ENCODE peak calls at places on chromosomes 16 and 17, in six cellular contexts. One of them, this sample, is unnamed.

GRCh38 chr16:11497851-11498289 is 88.8 kb downstream of the LITAF start:
- DNase-seq in ureter: peak
- DNase-seq in WTC11: no peak
- DNase-seq in fibroblast of the aortic adventitia: peak
- DNase-seq in tibial artery: peak
- DNase-seq in AML-193: no peak
- DNase-seq in this sample: no peak

GRCh38 chr17:79192503-79193500 is 118.2 kb downstream of the ENGASE start:
- DNase-seq in WTC11: peak
- DNase-seq in ureter: no peak
- DNase-seq in tibial artery: no peak
- DNase-seq in fibroblast of the aortic adventitia: peak
- DNase-seq in AML-193: no peak
- DNase-seq in this sample: peak

GRCh38 chr16:3919413-3919812 is 38.9 kb upstream of the CREBBP start:
- DNase-seq in fibroblast of the aortic adventitia: no peak
- DNase-seq in AML-193: no peak
- DNase-seq in tibial artery: no peak
- DNase-seq in ureter: no peak
- DNase-seq in WTC11: no peak
- DNase-seq in this sample: no peak

GRCh38 chr17:51059781-51060180 is 60.9 kb downstream of the SPAG9 start:
- DNase-seq in WTC11: no peak
- DNase-seq in fibroblast of the aortic adventitia: peak
- DNase-seq in tibial artery: no peak
- DNase-seq in ureter: no peak
- DNase-seq in AML-193: no peak
- DNase-seq in this sample: no peak

GRCh38 chr17:73600103-73600871 is 44.0 kb downstream of the SDK2 start:
- DNase-seq in WTC11: no peak
- DNase-seq in ureter: no peak
- DNase-seq in fibroblast of the aortic adventitia: peak
- DNase-seq in AML-193: no peak
- DNase-seq in tibial artery: no peak
- DNase-seq in this sample: no peak

GRCh38 chr16:12587170-12587569 is 216.5 kb downstream of the CPPED1 start:
- DNase-seq in fibroblast of the aortic adventitia: no peak
- DNase-seq in AML-193: no peak
- DNase-seq in tibial artery: no peak
- DNase-seq in WTC11: no peak
- DNase-seq in ureter: no peak
- DNase-seq in this sample: no peak

GRCh38 chr16:48091077-48091476 is 64.7 kb downstream of the ABCC12 start:
- DNase-seq in AML-193: no peak
- DNase-seq in WTC11: peak
- DNase-seq in tibial artery: no peak
- DNase-seq in ureter: no peak
- DNase-seq in fibroblast of the aortic adventitia: no peak
- DNase-seq in this sample: no peak

GRCh38 chr17:72244494-72244893 is 123.7 kb downstream of the SOX9 start:
- DNase-seq in ureter: no peak
- DNase-seq in AML-193: no peak
- DNase-seq in fibroblast of the aortic adventitia: no peak
- DNase-seq in tibial artery: no peak
- DNase-seq in WTC11: no peak
- DNase-seq in this sample: no peak

GRCh38 chr17:79960788-79961522 is 74.7 kb downstream of the TBC1D16 start:
- DNase-seq in fibroblast of the aortic adventitia: no peak
- DNase-seq in WTC11: no peak
- DNase-seq in tibial artery: no peak
- DNase-seq in ureter: no peak
- DNase-seq in AML-193: no peak
- DNase-seq in this sample: no peak

GRCh38 chr17:79341816-79342215 is 267.2 kb downstream of the ENGASE start:
- DNase-seq in tibial artery: no peak
- DNase-seq in WTC11: no peak
- DNase-seq in fibroblast of the aortic adventitia: no peak
- DNase-seq in AML-193: no peak
- DNase-seq in ureter: no peak
- DNase-seq in this sample: no peak

GRCh38 chr17:9020096-9020823 is 1.1 kb upstream of the NTN1 start:
- DNase-seq in fibroblast of the aortic adventitia: no peak
- DNase-seq in tibial artery: no peak
- DNase-seq in ureter: no peak
- DNase-seq in WTC11: no peak
- DNase-seq in AML-193: no peak
- DNase-seq in this sample: no peak

GRCh38 chr16:85728879-85729278 is 22.0 kb downstream of the C16orf74 start:
- DNase-seq in ureter: no peak
- DNase-seq in tibial artery: no peak
- DNase-seq in fibroblast of the aortic adventitia: no peak
- DNase-seq in AML-193: no peak
- DNase-seq in WTC11: peak
- DNase-seq in this sample: no peak

GRCh38 chr16:11003141-11003540 is 58.8 kb downstream of the CLEC16A start:
- DNase-seq in WTC11: no peak
- DNase-seq in ureter: no peak
- DNase-seq in tibial artery: no peak
- DNase-seq in AML-193: no peak
- DNase-seq in fibroblast of the aortic adventitia: no peak
- DNase-seq in this sample: no peak

GRCh38 chr17:16486373-16487250 is 5.4 kb downstream of the LRRC75A start:
- DNase-seq in WTC11: peak
- DNase-seq in ureter: peak
- DNase-seq in tibial artery: peak
- DNase-seq in fibroblast of the aortic adventitia: peak
- DNase-seq in AML-193: no peak
- DNase-seq in this sample: peak

GRCh38 chr16:11181889-11182279 is 74.1 kb downstream of the SOCS1 start:
- DNase-seq in tibial artery: no peak
- DNase-seq in AML-193: peak
- DNase-seq in WTC11: no peak
- DNase-seq in ureter: no peak
- DNase-seq in fibroblast of the aortic adventitia: no peak
- DNase-seq in this sample: no peak

GRCh38 chr17:3808701-3809100 is 7.7 kb upstream of the ITGAE start:
- DNase-seq in fibroblast of the aortic adventitia: no peak
- DNase-seq in AML-193: no peak
- DNase-seq in WTC11: no peak
- DNase-seq in tibial artery: no peak
- DNase-seq in ureter: no peak
- DNase-seq in this sample: no peak

GRCh38 chr17:74923538-74924249 is 379 bp upstream of the OTOP2 start:
- DNase-seq in AML-193: no peak
- DNase-seq in tibial artery: peak
- DNase-seq in WTC11: peak
- DNase-seq in fibroblast of the aortic adventitia: peak
- DNase-seq in ureter: peak
- DNase-seq in this sample: peak

GRCh38 chr17:9239821-9240658 is 218.7 kb downstream of the NTN1 start:
- DNase-seq in WTC11: peak
- DNase-seq in fibroblast of the aortic adventitia: peak
- DNase-seq in tibial artery: peak
- DNase-seq in AML-193: peak
- DNase-seq in ureter: peak
- DNase-seq in this sample: peak

GRCh38 chr16:31488630-31489564 is 6.0 kb downstream of the SLC5A2 start:
- DNase-seq in tibial artery: no peak
- DNase-seq in AML-193: no peak
- DNase-seq in fibroblast of the aortic adventitia: no peak
- DNase-seq in WTC11: no peak
- DNase-seq in ureter: no peak
- DNase-seq in this sample: no peak

GRCh38 chr17:30565073-30565935 is 88.1 kb downstream of the GOSR1 start:
- DNase-seq in tibial artery: no peak
- DNase-seq in ureter: peak
- DNase-seq in AML-193: no peak
- DNase-seq in WTC11: peak
- DNase-seq in fibroblast of the aortic adventitia: no peak
- DNase-seq in this sample: no peak

GRCh38 chr17:42345396-42346078 is 42.7 kb downstream of the STAT3 start:
- DNase-seq in AML-193: no peak
- DNase-seq in tibial artery: no peak
- DNase-seq in fibroblast of the aortic adventitia: no peak
- DNase-seq in WTC11: no peak
- DNase-seq in ureter: no peak
- DNase-seq in this sample: no peak

GRCh38 chr17:50593321-50593720 is 32.8 kb downstream of the CACNA1G start:
- DNase-seq in WTC11: peak
- DNase-seq in ureter: no peak
- DNase-seq in AML-193: no peak
- DNase-seq in fibroblast of the aortic adventitia: no peak
- DNase-seq in tibial artery: no peak
- DNase-seq in this sample: peak

GRCh38 chr17:28727727-28728363 is 743 bp upstream of the NEK8 start:
- DNase-seq in WTC11: peak
- DNase-seq in tibial artery: peak
- DNase-seq in ureter: peak
- DNase-seq in fibroblast of the aortic adventitia: no peak
- DNase-seq in AML-193: peak
- DNase-seq in this sample: peak

GRCh38 chr16:2785101-2785991 is 2.0 kb downstream of the PRSS33 start:
- DNase-seq in WTC11: peak
- DNase-seq in ureter: no peak
- DNase-seq in fibroblast of the aortic adventitia: no peak
- DNase-seq in tibial artery: no peak
- DNase-seq in AML-193: no peak
- DNase-seq in this sample: no peak

GRCh38 chr16:87125206-87126155 is 191.7 kb downstream of the C16orf95 start:
- DNase-seq in AML-193: no peak
- DNase-seq in ureter: no peak
- DNase-seq in WTC11: no peak
- DNase-seq in fibroblast of the aortic adventitia: no peak
- DNase-seq in tibial artery: no peak
- DNase-seq in this sample: no peak

GRCh38 chr16:67858448-67858993 is 11.0 kb upstream of the CENPT start:
- DNase-seq in fibroblast of the aortic adventitia: no peak
- DNase-seq in ureter: no peak
- DNase-seq in WTC11: no peak
- DNase-seq in AML-193: no peak
- DNase-seq in tibial artery: no peak
- DNase-seq in this sample: no peak

GRCh38 chr16:70706948-70707465 is 21.2 kb upstream of the MTSS2 start:
- DNase-seq in AML-193: no peak
- DNase-seq in ureter: peak
- DNase-seq in WTC11: no peak
- DNase-seq in tibial artery: no peak
- DNase-seq in fibroblast of the aortic adventitia: peak
- DNase-seq in this sample: peak

GRCh38 chr17:68812876-68813584 is 142.2 kb downstream of the ABCA8 start:
- DNase-seq in ureter: no peak
- DNase-seq in AML-193: no peak
- DNase-seq in fibroblast of the aortic adventitia: peak
- DNase-seq in WTC11: no peak
- DNase-seq in tibial artery: no peak
- DNase-seq in this sample: no peak

This sample was measured in prostate gland.